ENCODE peak calls at places on chromosome 1, in seven cellular contexts. R is DMS79 treated with DMSO at 0.1 percent for 48 hours, S is caudate nucleus, Y is fibroblast of lung, P is nucleus accumbens, I is RPMI7951, U is hippocampal formation. C is an unnamed sample.

GRCh38 chr1:221563476-221563921 is 178.4 kb downstream of the DUSP10 start:
- DNase-seq in P (no peak), R (no peak), Y (no peak), I (no peak), U (no peak), S (no peak), C (no peak)

GRCh38 chr1:62904537-62904936 is 120.6 kb downstream of the ATG4C start:
- DNase-seq in I (no peak), S (no peak), U (no peak), Y (no peak), P (no peak), R (no peak), C (no peak)

GRCh38 chr1:168623003-168623828 is 46.8 kb downstream of the XCL1 start:
- DNase-seq in R (peak), S (no peak), I (peak), P (no peak), U (no peak), Y (peak), C (peak)

GRCh38 chr1:48127735-48128685 is 94.5 kb upstream of the SLC5A9 start:
- DNase-seq in I (no peak), P (no peak), R (no peak), Y (no peak), U (no peak), S (no peak), C (no peak)

GRCh38 chr1:32197837-32198236 is 2.6 kb upstream of the CCDC28B start:
- DNase-seq in I (no peak), Y (no peak), P (no peak), R (no peak), S (no peak), U (no peak), C (no peak)

GRCh38 chr1:167186198-167186750 is 34.4 kb upstream of the POU2F1 start:
- DNase-seq in R (no peak), I (no peak), P (no peak), Y (no peak), U (no peak), S (no peak), C (no peak)

GRCh38 chr1:55418625-55419024 is 203.5 kb upstream of the USP24 start:
- DNase-seq in R (peak), S (no peak), U (no peak), Y (no peak), I (peak), P (no peak), C (no peak)

GRCh38 chr1:86860424-86860823 is 53.5 kb downstream of the SELENOF start:
- DNase-seq in P (no peak), S (no peak), I (no peak), Y (no peak), U (no peak), R (no peak), C (no peak)

GRCh38 chr1:225508538-225509375 is 80.9 kb upstream of the LBR start:
- DNase-seq in S (no peak), R (no peak), I (peak), P (no peak), Y (peak), U (peak), C (peak)

C was measured in A172.